ENCODE peak calls at places on chromosome 7, in nine cellular contexts. One of them, this sample, is unnamed. For H3K36me3 and H3K4me1, the result is how much of the 10 kb centered on the place peaks cover.

GRCh38 chr7:41303709-41304108 is 399.2 kb downstream of the INHBA start:
- DNase-seq in colonic mucosa: no peak
- DNase-seq in GM23338: no peak
- DNase-seq in HCT116: no peak
- DNase-seq in cardiac muscle cell: no peak
- DNase-seq in OCI-LY7: no peak
- DNase-seq in CD8-positive, alpha-beta T cell: no peak
- DNase-seq in spleen: no peak
- DNase-seq in K562: no peak
- DNase-seq in this sample: no peak

GRCh38 chr7:18792866-18793595 is 297.5 kb downstream of the HDAC9 start:
- DNase-seq in colonic mucosa: no peak
- DNase-seq in GM23338: no peak
- DNase-seq in HCT116: no peak
- DNase-seq in cardiac muscle cell: peak
- DNase-seq in OCI-LY7: no peak
- DNase-seq in CD8-positive, alpha-beta T cell: no peak
- DNase-seq in spleen: no peak
- DNase-seq in K562: no peak
- DNase-seq in this sample: no peak

GRCh38 chr7:135188298-135188984 is 17.9 kb upstream of the CYREN start:
- DNase-seq in colonic mucosa: no peak
- DNase-seq in GM23338: no peak
- DNase-seq in HCT116: no peak
- DNase-seq in cardiac muscle cell: no peak
- DNase-seq in OCI-LY7: no peak
- DNase-seq in CD8-positive, alpha-beta T cell: no peak
- DNase-seq in spleen: peak
- DNase-seq in K562: no peak
- DNase-seq in this sample: no peak

GRCh38 chr7:112937651-112938390 is 147.6 kb upstream of the TMEM168 start:
- DNase-seq in colonic mucosa: no peak
- DNase-seq in GM23338: no peak
- DNase-seq in HCT116: no peak
- DNase-seq in cardiac muscle cell: peak
- DNase-seq in OCI-LY7: no peak
- DNase-seq in CD8-positive, alpha-beta T cell: no peak
- DNase-seq in spleen: no peak
- DNase-seq in K562: no peak
- DNase-seq in this sample: no peak

GRCh38 chr7:101874028-101874427 is 56.6 kb downstream of the CUX1 start:
- DNase-seq in colonic mucosa: no peak
- DNase-seq in GM23338: no peak
- DNase-seq in HCT116: no peak
- DNase-seq in cardiac muscle cell: peak
- DNase-seq in OCI-LY7: no peak
- DNase-seq in CD8-positive, alpha-beta T cell: no peak
- DNase-seq in spleen: no peak
- DNase-seq in K562: no peak
- DNase-seq in this sample: no peak

GRCh38 chr7:8190121-8190895 is 71.7 kb downstream of the ICA1 start:
- DNase-seq in colonic mucosa: peak
- DNase-seq in GM23338: peak
- DNase-seq in HCT116: peak
- DNase-seq in cardiac muscle cell: peak
- DNase-seq in OCI-LY7: peak
- DNase-seq in CD8-positive, alpha-beta T cell: peak
- DNase-seq in spleen: no peak
- DNase-seq in K562: no peak
- DNase-seq in this sample: no peak

GRCh38 chr7:120990468-120991118 is 2.1 kb downstream of the CPED1 start:
- DNase-seq in colonic mucosa: no peak
- DNase-seq in GM23338: no peak
- DNase-seq in HCT116: no peak
- DNase-seq in cardiac muscle cell: no peak
- DNase-seq in OCI-LY7: no peak
- DNase-seq in CD8-positive, alpha-beta T cell: no peak
- DNase-seq in spleen: no peak
- DNase-seq in K562: peak
- DNase-seq in this sample: no peak

GRCh38 chr7:78398576-78398975 is 600.0 kb downstream of the PHTF2 start:
- DNase-seq in colonic mucosa: no peak
- DNase-seq in GM23338: peak
- DNase-seq in HCT116: no peak
- DNase-seq in cardiac muscle cell: no peak
- DNase-seq in OCI-LY7: no peak
- DNase-seq in CD8-positive, alpha-beta T cell: no peak
- DNase-seq in spleen: no peak
- DNase-seq in K562: no peak
- DNase-seq in this sample: no peak

GRCh38 chr7:11552676-11553075 is 279.3 kb downstream of the THSD7A start:
- DNase-seq in colonic mucosa: no peak
- DNase-seq in GM23338: no peak
- DNase-seq in HCT116: no peak
- DNase-seq in cardiac muscle cell: no peak
- DNase-seq in OCI-LY7: no peak
- DNase-seq in CD8-positive, alpha-beta T cell: no peak
- DNase-seq in spleen: no peak
- DNase-seq in K562: no peak
- DNase-seq in this sample: no peak

DNA sequence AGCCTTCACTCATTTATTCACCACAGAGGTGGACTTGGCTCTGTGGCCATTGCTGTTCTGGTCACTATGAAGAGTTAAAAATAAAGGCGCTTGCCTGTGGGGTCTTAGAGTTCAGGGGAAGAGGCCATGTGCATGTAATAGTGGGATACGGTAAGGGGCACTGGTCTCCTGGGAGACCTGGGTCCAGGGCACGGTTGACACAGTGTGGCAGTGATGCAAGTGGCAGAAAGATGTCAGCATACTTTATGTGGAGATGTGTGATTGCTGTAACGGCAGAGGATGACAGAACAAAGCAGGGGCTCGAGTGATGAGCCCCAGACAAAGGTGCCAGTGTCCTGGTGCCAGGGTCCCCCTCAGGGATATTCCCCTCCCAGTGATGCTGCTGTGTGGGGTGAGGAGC is 8.6 kb downstream of the ZSCAN25 start:
- DNase-seq in colonic mucosa: no peak
- DNase-seq in GM23338: no peak
- DNase-seq in HCT116: no peak
- DNase-seq in cardiac muscle cell: no peak
- DNase-seq in OCI-LY7: no peak
- DNase-seq in CD8-positive, alpha-beta T cell: no peak
- DNase-seq in spleen: no peak
- DNase-seq in K562: no peak
- DNase-seq in this sample: no peak
- H3K36me3 ChIP-seq in colonic mucosa: under half
- H3K36me3 ChIP-seq in GM23338: under half
- H3K36me3 ChIP-seq in HCT116: half or more
- H3K36me3 ChIP-seq in cardiac muscle cell: half or more
- H3K36me3 ChIP-seq in OCI-LY7: half or more
- H3K36me3 ChIP-seq in CD8-positive, alpha-beta T cell: half or more
- H3K36me3 ChIP-seq in spleen: half or more
- H3K36me3 ChIP-seq in K562: half or more
- H3K36me3 ChIP-seq in this sample: half or more

DNA sequence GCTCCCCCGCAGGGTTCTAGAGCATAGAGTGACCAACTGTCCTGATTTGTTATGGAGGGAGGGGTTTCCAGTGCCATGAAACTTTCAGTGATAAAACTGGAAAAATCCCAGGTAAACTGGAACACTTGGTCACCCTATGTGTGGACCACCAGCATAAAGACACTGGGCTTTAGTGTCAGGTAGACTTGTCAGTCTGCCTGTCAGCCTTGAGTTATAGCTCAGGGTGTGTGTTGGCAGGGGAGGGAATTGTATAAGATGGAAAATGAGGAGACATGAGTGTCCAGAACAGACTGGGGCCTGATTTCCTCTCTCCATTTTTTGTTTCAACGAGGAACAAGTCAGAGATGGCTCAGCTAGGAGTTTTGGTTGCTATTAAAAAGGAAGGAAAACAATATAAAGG is 10.2 kb upstream of the EFCAB10 start:
- DNase-seq in colonic mucosa: no peak
- DNase-seq in GM23338: no peak
- DNase-seq in HCT116: no peak
- DNase-seq in cardiac muscle cell: no peak
- DNase-seq in OCI-LY7: no peak
- DNase-seq in CD8-positive, alpha-beta T cell: no peak
- DNase-seq in spleen: no peak
- DNase-seq in K562: no peak
- DNase-seq in this sample: no peak
- H3K4me1 ChIP-seq in colonic mucosa: under half
- H3K4me1 ChIP-seq in GM23338: under half
- H3K4me1 ChIP-seq in HCT116: under half
- H3K4me1 ChIP-seq in cardiac muscle cell: under half
- H3K4me1 ChIP-seq in OCI-LY7: under half
- H3K4me1 ChIP-seq in CD8-positive, alpha-beta T cell: under half
- H3K4me1 ChIP-seq in spleen: under half
- H3K4me1 ChIP-seq in K562: under half
- H3K4me1 ChIP-seq in this sample: under half

GRCh38 chr7:98285132-98286092 is 3.9 kb downstream of the BRI3 start:
- DNase-seq in colonic mucosa: no peak
- DNase-seq in GM23338: no peak
- DNase-seq in HCT116: no peak
- DNase-seq in cardiac muscle cell: no peak
- DNase-seq in OCI-LY7: no peak
- DNase-seq in CD8-positive, alpha-beta T cell: no peak
- DNase-seq in spleen: no peak
- DNase-seq in K562: no peak
- DNase-seq in this sample: no peak

GRCh38 chr7:98286701-98287485 is 5.4 kb downstream of the BRI3 start:
- DNase-seq in colonic mucosa: no peak
- DNase-seq in GM23338: no peak
- DNase-seq in HCT116: no peak
- DNase-seq in cardiac muscle cell: no peak
- DNase-seq in OCI-LY7: no peak
- DNase-seq in CD8-positive, alpha-beta T cell: no peak
- DNase-seq in spleen: no peak
- DNase-seq in K562: no peak
- DNase-seq in this sample: no peak

GRCh38 chr7:98287486-98287959 is 6.0 kb downstream of the BRI3 start:
- DNase-seq in colonic mucosa: peak
- DNase-seq in GM23338: peak
- DNase-seq in HCT116: no peak
- DNase-seq in cardiac muscle cell: no peak
- DNase-seq in OCI-LY7: peak
- DNase-seq in CD8-positive, alpha-beta T cell: no peak
- DNase-seq in spleen: no peak
- DNase-seq in K562: no peak
- DNase-seq in this sample: peak

GRCh38 chr7:98284335-98285036 is 3.0 kb downstream of the BRI3 start:
- DNase-seq in colonic mucosa: peak
- DNase-seq in GM23338: no peak
- DNase-seq in HCT116: no peak
- DNase-seq in cardiac muscle cell: peak
- DNase-seq in OCI-LY7: no peak
- DNase-seq in CD8-positive, alpha-beta T cell: no peak
- DNase-seq in spleen: peak
- DNase-seq in K562: no peak
- DNase-seq in this sample: peak

GRCh38 chr7:98286093-98286525 is 4.6 kb downstream of the BRI3 start:
- DNase-seq in colonic mucosa: peak
- DNase-seq in GM23338: no peak
- DNase-seq in HCT116: peak
- DNase-seq in cardiac muscle cell: peak
- DNase-seq in OCI-LY7: no peak
- DNase-seq in CD8-positive, alpha-beta T cell: no peak
- DNase-seq in spleen: peak
- DNase-seq in K562: no peak
- DNase-seq in this sample: peak
- H3K4me3 ChIP-seq in colonic mucosa: no peak
- H3K4me3 ChIP-seq in GM23338: no peak
- H3K4me3 ChIP-seq in HCT116: peak
- H3K4me3 ChIP-seq in cardiac muscle cell: no peak
- H3K4me3 ChIP-seq in OCI-LY7: no peak
- H3K4me3 ChIP-seq in CD8-positive, alpha-beta T cell: no peak
- H3K4me3 ChIP-seq in spleen: peak
- H3K4me3 ChIP-seq in K562: no peak
- H3K4me3 ChIP-seq in this sample: no peak

GRCh38 chr7:64997164-64997908 is 6.5 kb upstream of the ZNF117 start:
- DNase-seq in colonic mucosa: no peak
- DNase-seq in GM23338: no peak
- DNase-seq in HCT116: no peak
- DNase-seq in cardiac muscle cell: no peak
- DNase-seq in OCI-LY7: no peak
- DNase-seq in CD8-positive, alpha-beta T cell: no peak
- DNase-seq in spleen: no peak
- DNase-seq in K562: no peak
- DNase-seq in this sample: no peak

GRCh38 chr7:65001291-65001814 is 5.1 kb downstream of the ERV3-1 start:
- DNase-seq in colonic mucosa: no peak
- DNase-seq in GM23338: no peak
- DNase-seq in HCT116: no peak
- DNase-seq in cardiac muscle cell: peak
- DNase-seq in OCI-LY7: no peak
- DNase-seq in CD8-positive, alpha-beta T cell: no peak
- DNase-seq in spleen: no peak
- DNase-seq in K562: no peak
- DNase-seq in this sample: no peak

GRCh38 chr7:64997927-64998391 is 7.1 kb upstream of the ZNF117 start:
- DNase-seq in colonic mucosa: no peak
- DNase-seq in GM23338: peak
- DNase-seq in HCT116: no peak
- DNase-seq in cardiac muscle cell: peak
- DNase-seq in OCI-LY7: no peak
- DNase-seq in CD8-positive, alpha-beta T cell: no peak
- DNase-seq in spleen: no peak
- DNase-seq in K562: no peak
- DNase-seq in this sample: no peak

GRCh38 chr7:64998865-64999164 is 7.7 kb downstream of the ERV3-1 start:
- DNase-seq in colonic mucosa: no peak
- DNase-seq in GM23338: no peak
- DNase-seq in HCT116: no peak
- DNase-seq in cardiac muscle cell: no peak
- DNase-seq in OCI-LY7: no peak
- DNase-seq in CD8-positive, alpha-beta T cell: no peak
- DNase-seq in spleen: no peak
- DNase-seq in K562: no peak
- DNase-seq in this sample: no peak

DNA sequence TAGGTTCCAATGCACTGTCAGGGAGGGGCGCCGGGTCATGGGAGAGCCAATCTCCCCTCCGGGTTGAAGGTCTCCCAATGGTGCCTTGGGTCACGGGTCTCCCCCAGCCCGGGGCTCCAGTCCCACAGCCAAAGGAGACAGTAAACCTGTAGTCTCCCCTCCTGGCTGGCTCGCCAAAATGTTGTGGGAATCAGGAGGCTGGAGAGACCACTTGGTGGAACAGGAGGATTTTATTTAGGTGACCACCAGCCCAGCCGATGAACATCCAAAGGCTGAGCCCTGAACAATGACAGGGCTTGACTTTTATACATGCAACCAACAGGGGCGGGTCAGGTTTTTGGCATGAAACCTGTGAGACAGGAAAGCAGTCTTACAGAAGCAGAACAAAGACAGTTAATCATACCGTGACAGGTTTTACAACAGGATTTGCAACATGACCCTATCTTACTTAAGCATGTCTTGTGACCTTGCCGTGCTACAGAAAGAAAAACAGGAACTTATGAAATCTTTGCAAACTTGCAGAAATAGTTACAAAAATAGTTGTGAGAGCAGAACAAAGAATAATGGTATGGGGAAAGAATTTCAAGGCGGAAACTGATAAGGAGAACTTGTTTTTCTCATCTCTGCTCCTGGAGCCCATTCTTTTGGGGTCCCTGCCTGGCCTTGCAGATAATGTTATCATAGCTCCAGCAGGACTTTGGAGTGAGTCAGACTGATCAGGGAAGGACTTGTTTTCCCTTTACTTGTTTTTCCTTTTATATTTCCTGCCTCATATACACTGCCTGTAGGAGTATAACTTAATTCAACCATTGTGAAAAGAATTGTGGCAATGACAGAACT is 7.1 kb downstream of the ERV3-1 start:
- DNase-seq in colonic mucosa: no peak
- DNase-seq in GM23338: no peak
- DNase-seq in HCT116: no peak
- DNase-seq in cardiac muscle cell: peak
- DNase-seq in OCI-LY7: peak
- DNase-seq in CD8-positive, alpha-beta T cell: no peak
- DNase-seq in spleen: peak
- DNase-seq in K562: peak
- DNase-seq in this sample: peak
- H3K36me3 ChIP-seq in colonic mucosa: under half
- H3K36me3 ChIP-seq in GM23338: under half
- H3K36me3 ChIP-seq in HCT116: under half
- H3K36me3 ChIP-seq in cardiac muscle cell: under half
- H3K36me3 ChIP-seq in OCI-LY7: half or more
- H3K36me3 ChIP-seq in CD8-positive, alpha-beta T cell: under half
- H3K36me3 ChIP-seq in spleen: half or more
- H3K36me3 ChIP-seq in K562: half or more
- H3K36me3 ChIP-seq in this sample: under half